ENCODE peak calls at places on chromosomes 16 and 17, in eight cellular contexts. S, U, L, X, P, M, I and R are unnamed samples.

GRCh38 chr17:4949321-4950074 is 1.2 kb upstream of the PFN1 start:
- DNase-seq in S (peak), U (peak), L (peak), X (peak), P (peak), M (no peak), I (peak), R (no peak)

GRCh38 chr16:47565454-47565853 is 104.3 kb downstream of the PHKB start:
- DNase-seq in S (peak), U (peak), L (no peak), X (peak), P (no peak), M (no peak), I (no peak), R (no peak)

GRCh38 chr16:4625617-4626159 is 1.1 kb downstream of the MGRN1 start:
- DNase-seq in S (no peak), U (no peak), L (no peak), X (no peak), P (no peak), M (no peak), I (no peak), R (no peak)

GRCh38 chr17:61797283-61797682 is 66.0 kb downstream of the BRIP1 start:
- DNase-seq in S (no peak), U (no peak), L (no peak), X (no peak), P (no peak), M (no peak), I (no peak), R (no peak)

GRCh38 chr17:57044976-57045867 is 39.8 kb upstream of the AKAP1 start:
- DNase-seq in S (no peak), U (no peak), L (no peak), X (no peak), P (no peak), M (peak), I (no peak), R (no peak)

GRCh38 chr17:55496094-55496881 is 15.0 kb downstream of the SMIM36 start:
- DNase-seq in S (peak), U (peak), L (no peak), X (no peak), P (no peak), M (no peak), I (no peak), R (no peak)

GRCh38 chr17:76075364-76076099 is 951 bp downstream of the GALR2 start:
- DNase-seq in S (no peak), U (no peak), L (peak), X (no peak), P (no peak), M (no peak), I (no peak), R (no peak)

GRCh38 chr16:13634253-13634652 is 285.7 kb upstream of the ERCC4 start:
- DNase-seq in S (no peak), U (no peak), L (no peak), X (no peak), P (no peak), M (no peak), I (no peak), R (no peak)

GRCh38 chr16:12793120-12793889 is 10.4 kb downstream of the CPPED1 start:
- DNase-seq in S (no peak), U (no peak), L (no peak), X (no peak), P (no peak), M (no peak), I (no peak), R (no peak)

GRCh38 chr16:9836118-9836736 is 346.0 kb downstream of the GRIN2A start:
- DNase-seq in S (peak), U (peak), L (peak), X (no peak), P (no peak), M (no peak), I (no peak), R (no peak)

GRCh38 chr16:11835891-11836652 is 15.3 kb downstream of the RSL1D1 start:
- DNase-seq in S (peak), U (no peak), L (no peak), X (no peak), P (no peak), M (peak), I (no peak), R (no peak)

GRCh38 chr17:68539536-68540469 is 27.6 kb downstream of the PRKAR1A start:
- DNase-seq in S (peak), U (peak), L (no peak), X (no peak), P (no peak), M (no peak), I (peak), R (no peak)

GRCh38 chr17:67003231-67003630 is 38.7 kb downstream of the CACNG4 start:
- DNase-seq in S (no peak), U (no peak), L (no peak), X (no peak), P (no peak), M (no peak), I (no peak), R (no peak)

GRCh38 chr17:1104222-1104621 is 75.6 kb downstream of the ABR start:
- DNase-seq in S (no peak), U (no peak), L (no peak), X (no peak), P (no peak), M (no peak), I (no peak), R (no peak)

GRCh38 chr17:75218121-75218520 is 12.6 kb downstream of the NUP85 start:
- DNase-seq in S (no peak), U (no peak), L (no peak), X (no peak), P (no peak), M (no peak), I (no peak), R (no peak)

GRCh38 chr16:77373726-77374125 is 61.1 kb downstream of the ADAMTS18 start:
- DNase-seq in S (no peak), U (no peak), L (no peak), X (no peak), P (no peak), M (no peak), I (no peak), R (no peak)

GRCh38 chr17:32998893-32999240 is 7.2 kb downstream of the SPACA3 start:
- DNase-seq in S (no peak), U (no peak), L (no peak), X (no peak), P (no peak), M (no peak), I (no peak), R (no peak)

GRCh38 chr16:1949507-1949906 is 5.0 kb downstream of the RPL3L start:
- DNase-seq in S (no peak), U (no peak), L (no peak), X (no peak), P (no peak), M (no peak), I (no peak), R (no peak)

GRCh38 chr16:1947369-1947670 is 4.3 kb upstream of the MSRB1 start:
- DNase-seq in S (no peak), U (no peak), L (no peak), X (no peak), P (no peak), M (no peak), I (no peak), R (no peak)

GRCh38 chr16:1950559-1950958 is 3.9 kb downstream of the RPL3L start:
- DNase-seq in S (no peak), U (no peak), L (no peak), X (no peak), P (no peak), M (no peak), I (no peak), R (no peak)

GRCh38 chr16:1946495-1947368 is 3.7 kb upstream of the MSRB1 start:
- DNase-seq in S (no peak), U (no peak), L (no peak), X (peak), P (no peak), M (no peak), I (no peak), R (no peak)

GRCh38 chr16:1950047-1950446 is 4.4 kb downstream of the RPL3L start:
- DNase-seq in S (no peak), U (no peak), L (no peak), X (no peak), P (no peak), M (no peak), I (no peak), R (no peak)
- TF ChIP-seq CTCF in S (no peak), U (no peak), L (no peak), X (no peak), P (no peak), M (no peak), I (no peak), R (no peak)

GRCh38 chr17:79370594-79370993 is 240.3 kb downstream of the RBFOX3 start:
- DNase-seq in S (no peak), U (no peak), L (no peak), X (no peak), P (no peak), M (no peak), I (no peak), R (no peak)

GRCh38 chr17:79370126-79370525 is 240.7 kb downstream of the RBFOX3 start:
- DNase-seq in S (no peak), U (no peak), L (no peak), X (no peak), P (no peak), M (no peak), I (no peak), R (no peak)

GRCh38 chr17:79372470-79373238 is 238.2 kb downstream of the RBFOX3 start:
- DNase-seq in S (no peak), U (no peak), L (no peak), X (no peak), P (no peak), M (no peak), I (no peak), R (no peak)

GRCh38 chr17:79374087-79374486 is 236.8 kb downstream of the RBFOX3 start:
- DNase-seq in S (no peak), U (no peak), L (no peak), X (no peak), P (no peak), M (no peak), I (no peak), R (no peak)

GRCh38 chr17:79371984-79372383 is 238.9 kb downstream of the RBFOX3 start:
- DNase-seq in S (no peak), U (no peak), L (no peak), X (no peak), P (no peak), M (no peak), I (no peak), R (no peak)
- TF ChIP-seq CTCF in S (no peak), U (no peak), L (no peak), X (no peak), P (no peak), M (no peak), I (no peak), R (no peak)

DNA sequence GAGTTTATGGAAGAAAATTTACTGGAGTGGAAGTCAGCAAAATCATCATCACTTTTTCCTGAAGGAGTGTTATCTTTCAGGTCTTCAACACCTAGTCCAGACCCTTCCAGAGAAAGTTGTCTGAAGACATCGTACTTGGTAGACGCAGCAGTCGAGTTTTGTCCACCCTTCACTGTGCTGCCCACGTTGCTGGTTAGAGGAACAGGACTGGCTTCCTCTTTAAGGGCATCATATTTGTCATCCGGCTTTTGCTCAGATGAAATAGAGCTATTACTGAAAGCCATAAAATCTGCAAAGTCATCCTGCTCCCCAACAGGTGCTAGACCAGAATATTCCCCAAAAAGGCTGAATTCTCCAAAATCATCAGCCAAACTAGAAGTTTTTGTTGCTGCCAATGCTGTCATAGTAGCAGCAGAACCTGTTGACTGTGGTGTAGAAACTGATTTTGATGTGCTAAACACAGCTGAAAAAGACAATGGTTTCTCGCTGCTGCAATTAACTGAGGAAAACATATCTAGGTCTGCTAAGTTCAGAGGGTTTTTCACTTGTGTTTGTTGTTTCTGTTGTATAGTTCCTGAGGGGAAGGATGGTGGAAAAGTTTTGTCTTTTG is 55.8 kb downstream of the SYNRG start:
- DNase-seq in S (no peak), U (no peak), L (no peak), X (no peak), P (no peak), M (no peak), I (no peak), R (no peak)
- TF ChIP-seq CTCF in S (no peak), U (no peak), L (no peak), X (no peak), P (no peak), M (no peak), I (no peak), R (no peak)

GRCh38 chr16:86112178-86112577 is 213.2 kb downstream of the IRF8 start:
- DNase-seq in S (no peak), U (no peak), L (no peak), X (peak), P (no peak), M (no peak), I (no peak), R (no peak)
- TF ChIP-seq CTCF in S (no peak), U (no peak), L (no peak), X (no peak), P (no peak), M (no peak), I (no peak), R (no peak)

GRCh38 chr17:78088529-78088928 is 40.0 kb downstream of the TMC6 start:
- DNase-seq in S (no peak), U (no peak), L (no peak), X (no peak), P (no peak), M (no peak), I (no peak), R (no peak)
- TF ChIP-seq CTCF in S (no peak), U (no peak), L (no peak), X (no peak), P (no peak), M (no peak), I (no peak), R (no peak)

DNA sequence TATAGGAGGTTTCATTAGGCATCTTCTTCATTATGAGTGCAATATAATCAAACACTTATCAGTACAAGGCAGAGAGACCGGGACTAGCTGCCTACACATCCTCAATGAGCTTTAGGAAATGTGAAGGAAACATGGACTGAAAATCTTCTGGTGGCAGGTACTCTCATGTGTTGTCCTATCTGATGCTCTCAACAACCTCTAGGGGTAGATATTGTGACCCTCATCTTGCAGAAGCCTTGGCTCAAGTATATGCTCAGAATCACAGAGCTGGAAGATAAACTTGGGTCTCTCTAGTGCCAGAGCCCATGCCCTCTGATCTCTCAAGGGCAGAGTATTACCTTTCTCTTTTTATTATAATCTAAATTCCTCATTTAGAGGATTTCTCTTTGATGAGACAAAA is 181.6 kb upstream of the C17orf78 start:
- DNase-seq in S (no peak), U (no peak), L (no peak), X (no peak), P (no peak), M (no peak), I (no peak), R (no peak)
- TF ChIP-seq CTCF in S (no peak), U (no peak), L (no peak), X (no peak), P (no peak), M (no peak), I (no peak), R (no peak)